ENCODE peak calls at places on chromosomes 7 and 10, in six cellular contexts. P is neural progenitor cell, G is PC-3, I is SK-N-SH, J is HCT116, Q is MM.1S. H is an unnamed sample.

GRCh38 chr10:106941297-106942034 is 223.0 kb downstream of the SORCS1 start:
- DNase-seq in G (no peak), I (no peak), J (no peak), Q (no peak), P (no peak), H (no peak)

GRCh38 chr10:11902646-11903045 is 79.5 kb downstream of the PROSER2 start:
- DNase-seq in Q (no peak), J (no peak), I (no peak), P (no peak), G (no peak), H (no peak)

GRCh38 chr7:103343758-103344452 is 662 bp downstream of the DNAJC2 start:
- DNase-seq in J (no peak), I (peak), P (peak), G (peak), Q (peak), H (peak)

GRCh38 chr7:128404143-128404681 is 5.6 kb downstream of the IMPDH1 start:
- DNase-seq in J (no peak), G (peak), I (no peak), P (no peak), Q (no peak), H (no peak)

GRCh38 chr7:41579961-41580935 is 122.6 kb downstream of the INHBA start:
- DNase-seq in J (no peak), G (peak), P (no peak), Q (no peak), I (no peak), H (peak)

GRCh38 chr7:25858562-25859411 is 293.2 kb upstream of the NFE2L3 start:
- DNase-seq in G (no peak), P (peak), J (no peak), I (no peak), Q (no peak), H (no peak)

GRCh38 chr7:76047305-76047810 is 442 bp downstream of the STYXL1 start:
- DNase-seq in P (no peak), J (no peak), Q (no peak), I (no peak), G (no peak), H (peak)

GRCh38 chr7:4361774-4362173 is 320.3 kb upstream of the FOXK1 start:
- DNase-seq in P (no peak), Q (no peak), J (no peak), I (no peak), G (no peak), H (no peak)

GRCh38 chr7:131151034-131151433 is 176.6 kb upstream of the MKLN1 start:
- DNase-seq in I (no peak), J (no peak), P (no peak), Q (no peak), G (no peak), H (peak)

GRCh38 chr10:131935260-131935659 is 34.5 kb downstream of the PPP2R2D start:
- DNase-seq in J (no peak), Q (no peak), I (no peak), G (no peak), P (no peak), H (no peak)

GRCh38 chr10:131938681-131939080 is 37.9 kb downstream of the PPP2R2D start:
- DNase-seq in G (no peak), I (no peak), J (no peak), P (no peak), Q (no peak), H (no peak)

GRCh38 chr10:131934769-131935168 is 34.0 kb downstream of the PPP2R2D start:
- DNase-seq in J (no peak), P (no peak), Q (no peak), I (no peak), G (no peak), H (no peak)

GRCh38 chr10:131936756-131937155 is 35.9 kb downstream of the PPP2R2D start:
- DNase-seq in J (no peak), Q (no peak), G (no peak), P (no peak), I (no peak), H (no peak)

DNA sequence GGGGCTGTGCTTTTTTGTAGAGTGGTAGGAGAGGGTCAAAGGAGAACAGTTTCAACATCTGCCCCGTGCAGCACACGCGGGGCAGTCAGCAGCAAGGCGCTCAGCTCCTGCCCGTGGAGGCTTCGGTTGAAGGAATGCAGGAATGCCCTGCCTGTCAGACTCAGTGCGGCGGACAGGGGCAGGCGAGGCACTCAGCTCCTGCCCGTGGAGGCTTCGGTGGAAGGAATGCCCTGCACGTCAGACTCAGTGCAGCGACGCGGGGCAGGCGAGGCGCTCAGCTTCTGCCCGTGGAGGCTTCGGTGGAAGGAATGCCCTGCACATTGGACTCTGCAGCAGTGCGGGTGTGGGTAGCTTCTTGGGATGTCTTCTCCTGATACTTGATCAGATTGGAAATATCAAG is 37.0 kb downstream of the PPP2R2D start:
- DNase-seq in J (no peak), P (no peak), Q (no peak), G (no peak), I (no peak), H (no peak)
- H3K27ac ChIP-seq in J (no peak), P (no peak), Q (no peak), G (no peak), I (no peak), H (no peak)

DNA sequence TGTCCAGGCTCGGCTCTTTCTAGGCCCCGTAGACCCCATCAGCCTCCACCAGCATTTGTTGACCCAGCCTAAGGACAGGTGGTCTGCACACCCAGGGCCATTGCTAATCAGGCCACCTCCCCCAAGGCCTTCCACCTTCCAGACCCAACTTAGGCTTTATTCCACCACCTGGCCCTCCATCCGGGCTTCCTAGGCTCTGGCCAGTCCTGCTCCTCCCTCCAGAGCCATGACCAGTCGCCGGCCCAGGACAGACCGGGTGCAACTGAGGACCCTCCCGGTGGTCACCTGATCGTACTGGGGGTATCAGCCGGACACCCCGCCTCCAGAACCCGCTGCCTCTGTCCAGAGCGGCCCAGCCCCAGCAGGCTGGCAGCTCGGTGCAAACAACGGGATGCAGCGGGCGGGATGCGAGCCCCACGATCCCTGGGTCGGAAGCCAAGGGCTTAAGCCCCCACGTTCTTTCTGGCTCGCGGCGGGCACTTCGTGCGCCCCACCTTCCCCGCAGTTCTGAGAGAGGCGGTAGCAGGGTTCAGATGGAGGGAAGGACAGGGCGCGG is 545 bp downstream of the NACAD start:
- DNase-seq in Q (no peak), P (peak), J (no peak), I (peak), G (no peak), H (no peak)
- H3K9ac ChIP-seq in Q (no peak), P (no peak), J (no peak), I (peak), G (no peak), H (no peak)

GRCh38 chr10:35127289-35127891 is 744 bp downstream of the CREM start:
- DNase-seq in Q (peak), J (no peak), P (no peak), I (peak), G (peak), H (peak)
- TF ChIP-seq EZH2phosphoT487 in Q (no peak), J (no peak), P (no peak), I (no peak), G (no peak), H (no peak)

GRCh38 chr10:70853031-70853430 is 35.3 kb downstream of the PCBD1 start:
- DNase-seq in P (no peak), J (no peak), I (no peak), Q (no peak), G (no peak), H (no peak)
- H3K27ac ChIP-seq in P (no peak), J (no peak), I (no peak), Q (no peak), G (no peak), H (no peak)

GRCh38 chr10:132532174-132532573 is 5.4 kb upstream of the INPP5A start:
- DNase-seq in I (no peak), P (no peak), J (no peak), G (no peak), Q (no peak), H (no peak)
- H3K9ac ChIP-seq in I (no peak), P (no peak), J (no peak), G (no peak), Q (no peak), H (no peak)

GRCh38 chr7:36644625-36645422 is 79.5 kb downstream of the AOAH start:
- DNase-seq in J (no peak), P (no peak), G (no peak), Q (no peak), I (no peak), H (no peak)
- TF ChIP-seq EZH2phosphoT487 in J (no peak), P (no peak), G (no peak), Q (no peak), I (no peak), H (no peak)

GRCh38 chr7:83362786-83363185 is 200.1 kb upstream of the PCLO start:
- DNase-seq in Q (no peak), I (no peak), J (no peak), P (no peak), G (no peak), H (no peak)
- H3K27ac ChIP-seq in Q (no peak), I (no peak), J (no peak), P (no peak), G (no peak), H (no peak)